ENCODE peak calls at places on chromosomes 4 and X, in seven cellular contexts. Q is WTC11, R is GM13976, B is cardiac muscle cell, G is neural crest cell, H is fibroblast of the aortic adventitia, V is AG09319. W is an unnamed sample.

GRCh38 chr4:166277406-166277805 is 404.4 kb downstream of the TLL1 start:
- DNase-seq in Q (no peak), V (no peak), R (no peak), B (peak), H (peak), G (no peak), W (no peak)

GRCh38 chr4:37648084-37648817 is 37.9 kb downstream of the RELL1 start:
- DNase-seq in B (peak), R (no peak), V (peak), G (no peak), H (peak), Q (no peak), W (peak)

GRCh38 chr4:8539661-8540060 is 40.5 kb upstream of the GPR78 start:
- DNase-seq in V (no peak), B (no peak), G (no peak), H (no peak), R (no peak), Q (no peak), W (no peak)

GRCh38 chrX:362351-362750 is 24.4 kb downstream of the PPP2R3B start:
- DNase-seq in H (no peak), Q (no peak), B (no peak), G (no peak), V (no peak), R (no peak), W (no peak)

GRCh38 chr4:152590179-152591031 is 54.5 kb upstream of the FBXW7 start:
- DNase-seq in V (peak), R (no peak), G (no peak), Q (no peak), H (peak), B (peak), W (no peak)

GRCh38 chrX:106894392-106894909 is 8.7 kb downstream of the RIPPLY1 start:
- DNase-seq in B (peak), G (peak), H (peak), R (peak), V (peak), Q (peak), W (peak)

GRCh38 chr4:138616775-138617174 is 374.6 kb upstream of the SLC7A11 start:
- DNase-seq in H (peak), B (peak), Q (no peak), V (no peak), R (no peak), G (no peak), W (no peak)

GRCh38 chr4:184817494-184818215 is 8.1 kb downstream of the ACSL1 start:
- DNase-seq in R (no peak), Q (no peak), B (no peak), H (no peak), V (no peak), G (no peak), W (no peak)

GRCh38 chr4:122456228-122457106 is at the start of gene IL2:
- DNase-seq in H (no peak), G (no peak), R (no peak), V (no peak), Q (no peak), B (no peak), W (no peak)

GRCh38 chrX:20547649-20548051 is 280.9 kb upstream of the RPS6KA3 start:
- DNase-seq in R (no peak), Q (no peak), B (peak), G (no peak), V (peak), H (peak), W (peak)

GRCh38 chr4:70133473-70133872 is 20.6 kb upstream of the PRR27 start:
- DNase-seq in Q (peak), R (no peak), G (no peak), V (no peak), H (no peak), B (no peak), W (no peak)

GRCh38 chr4:111630705-111631104 is 514.5 kb upstream of the FAM241A start:
- DNase-seq in G (no peak), R (no peak), H (peak), Q (no peak), B (peak), V (no peak), W (no peak)

GRCh38 chr4:25970241-25970675 is 56.2 kb downstream of the SMIM20 start:
- DNase-seq in H (no peak), R (peak), Q (no peak), G (no peak), V (no peak), B (peak), W (peak)

GRCh38 chr4:25966171-25966570 is 52.2 kb downstream of the SMIM20 start:
- DNase-seq in G (no peak), B (no peak), H (no peak), V (no peak), Q (no peak), R (no peak), W (no peak)

GRCh38 chr4:25970691-25971427 is 56.8 kb downstream of the SMIM20 start:
- DNase-seq in R (no peak), V (no peak), H (no peak), B (peak), Q (no peak), G (no peak), W (peak)

GRCh38 chr4:25965629-25966028 is 51.6 kb downstream of the SMIM20 start:
- DNase-seq in R (no peak), V (no peak), H (no peak), Q (no peak), B (no peak), G (no peak), W (no peak)

DNA sequence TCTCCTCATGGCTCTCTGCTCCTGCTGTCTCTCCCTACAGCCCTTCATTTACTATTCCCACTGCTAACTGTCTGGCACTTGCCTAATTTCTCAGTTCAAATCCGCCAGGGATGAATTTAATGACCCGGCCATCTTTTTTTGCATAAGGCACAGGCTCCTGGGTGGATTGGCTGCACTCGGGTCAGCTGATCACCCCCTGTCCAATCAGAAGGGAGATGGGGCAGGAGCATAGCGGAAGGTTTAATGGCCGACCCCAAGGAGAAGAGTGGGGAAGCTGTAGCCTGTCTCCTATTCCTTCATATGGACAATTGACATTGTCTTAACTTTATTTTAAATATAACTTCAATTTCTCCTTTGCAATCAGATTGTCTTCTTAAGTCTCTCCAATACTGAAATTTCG is 55.4 kb downstream of the SMIM20 start:
- DNase-seq in V (no peak), H (no peak), Q (no peak), G (no peak), R (no peak), B (no peak), W (no peak)
- TF ChIP-seq CTCF in V (no peak), H (no peak), Q (no peak), G (no peak), R (no peak), B (no peak), W (no peak)

GRCh38 chr4:68581382-68582338 is 5.5 kb upstream of the UGT2B17 start:
- DNase-seq in B (no peak), H (no peak), Q (no peak), R (no peak), G (no peak), V (no peak), W (no peak)

GRCh38 chr4:68575081-68575480 is 1.0 kb downstream of the UGT2B17 start:
- DNase-seq in V (no peak), G (no peak), Q (no peak), H (no peak), B (no peak), R (no peak), W (no peak)

GRCh38 chr4:68582339-68582717 is 6.2 kb upstream of the UGT2B17 start:
- DNase-seq in Q (no peak), V (no peak), R (no peak), G (no peak), B (no peak), H (no peak), W (no peak)

GRCh38 chr4:68576272-68577100 is at the start of gene UGT2B17:
- DNase-seq in Q (no peak), B (no peak), R (peak), G (no peak), V (no peak), H (no peak), W (no peak)

DNA sequence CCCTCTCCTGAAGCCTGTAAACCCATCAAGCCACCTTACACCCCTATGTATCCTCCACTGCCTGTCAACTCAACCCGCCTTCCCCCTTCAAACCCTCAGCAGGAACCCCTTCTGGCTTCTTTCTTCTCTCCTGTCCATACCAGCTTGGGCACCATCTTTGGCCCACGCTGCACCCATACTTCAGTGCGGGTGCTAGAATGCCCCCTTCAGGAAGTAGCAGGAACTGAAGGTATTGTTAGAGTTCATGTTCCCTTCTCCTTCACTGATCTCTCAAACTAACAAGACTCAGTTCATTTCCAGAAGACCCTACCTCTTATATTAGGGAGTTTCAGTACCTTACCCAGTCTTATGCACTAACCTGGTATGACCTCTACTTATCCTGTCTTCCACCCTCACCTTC is 1.5 kb upstream of the UGT2B17 start:
- DNase-seq in Q (no peak), V (no peak), B (no peak), H (no peak), G (no peak), R (no peak), W (no peak)
- TF ChIP-seq CTCF in Q (no peak), V (no peak), B (no peak), H (no peak), G (no peak), R (no peak), W (no peak)

GRCh38 chr4:47002593-47002992 is 9.2 kb upstream of the GABRA4 start:
- DNase-seq in G (no peak), R (no peak), Q (no peak), B (peak), V (no peak), H (peak), W (no peak)
- TF ChIP-seq CTCF in G (peak), R (peak), Q (no peak), B (peak), V (no peak), H (peak), W (no peak)

GRCh38 chr4:175246941-175247340 is 328.8 kb downstream of the ADAM29 start:
- DNase-seq in G (no peak), B (no peak), R (no peak), V (no peak), H (no peak), Q (no peak), W (no peak)

GRCh38 chr4:175253184-175253902 is 335.2 kb downstream of the ADAM29 start:
- DNase-seq in Q (no peak), B (no peak), V (no peak), H (no peak), R (peak), G (no peak), W (no peak)

GRCh38 chr4:175252642-175253041 is 334.5 kb downstream of the ADAM29 start:
- DNase-seq in H (no peak), Q (peak), V (no peak), R (no peak), G (no peak), B (no peak), W (no peak)
- TF ChIP-seq CTCF in H (no peak), Q (no peak), V (no peak), R (no peak), G (no peak), B (no peak), W (no peak)